ENCODE peak calls at places on chromosome 11, in six cellular contexts. One of them, this sample, is unnamed.

GRCh38 chr11:12813371-12814225 is 139.4 kb downstream of the TEAD1 start:
- DNase-seq in uterus: peak; percentile 81
- DNase-seq in fibroblast of lung: peak; percentile 81
- DNase-seq in heart left ventricle: peak; percentile 26
- DNase-seq in adrenal gland: no peak
- DNase-seq in coronary artery: no peak
- DNase-seq in this sample: no peak

GRCh38 chr11:32497951-32498350 is 62.6 kb upstream of the WT1 start:
- DNase-seq in heart left ventricle: no peak
- DNase-seq in adrenal gland: no peak
- DNase-seq in fibroblast of lung: no peak
- DNase-seq in coronary artery: no peak
- DNase-seq in uterus: peak; percentile 28
- DNase-seq in this sample: no peak

GRCh38 chr11:70566768-70567530 is 168.6 kb downstream of the CTTN start:
- DNase-seq in heart left ventricle: no peak
- DNase-seq in adrenal gland: no peak
- DNase-seq in uterus: no peak
- DNase-seq in coronary artery: no peak
- DNase-seq in fibroblast of lung: no peak
- DNase-seq in this sample: no peak

GRCh38 chr11:15826826-15827225 is 529.5 kb downstream of the SOX6 start:
- DNase-seq in adrenal gland: peak; percentile 28
- DNase-seq in heart left ventricle: peak; percentile 44
- DNase-seq in uterus: no peak
- DNase-seq in coronary artery: no peak
- DNase-seq in fibroblast of lung: no peak
- DNase-seq in this sample: peak; percentile 41

GRCh38 chr11:3158821-3159220 is 6.3 kb downstream of the OSBPL5 start:
- DNase-seq in coronary artery: no peak
- DNase-seq in adrenal gland: no peak
- DNase-seq in fibroblast of lung: no peak
- DNase-seq in uterus: no peak
- DNase-seq in heart left ventricle: no peak
- DNase-seq in this sample: no peak

GRCh38 chr11:69439651-69440464 is 41.6 kb upstream of the LINC01488 start:
- DNase-seq in heart left ventricle: no peak
- DNase-seq in fibroblast of lung: peak; percentile 27
- DNase-seq in coronary artery: no peak
- DNase-seq in uterus: no peak
- DNase-seq in adrenal gland: no peak
- DNase-seq in this sample: no peak

GRCh38 chr11:65403607-65404121 is 17.2 kb downstream of the FRMD8 start:
- DNase-seq in coronary artery: no peak
- DNase-seq in fibroblast of lung: no peak
- DNase-seq in heart left ventricle: no peak
- DNase-seq in adrenal gland: no peak
- DNase-seq in uterus: no peak
- DNase-seq in this sample: no peak

GRCh38 chr11:117064275-117064674 is 34.0 kb downstream of the SIK3 start:
- DNase-seq in fibroblast of lung: peak; percentile 71
- DNase-seq in adrenal gland: no peak
- DNase-seq in heart left ventricle: no peak
- DNase-seq in coronary artery: no peak
- DNase-seq in uterus: no peak
- DNase-seq in this sample: no peak

GRCh38 chr11:33692013-33692504 is 8.6 kb downstream of the C11orf91 start:
- DNase-seq in heart left ventricle: peak; percentile 66
- DNase-seq in adrenal gland: no peak
- DNase-seq in uterus: peak; percentile 82
- DNase-seq in fibroblast of lung: peak; percentile 97
- DNase-seq in coronary artery: peak; percentile 85
- DNase-seq in this sample: peak; percentile 59

GRCh38 chr11:7910389-7910788 is 20.7 kb downstream of the OR10A6 start:
- DNase-seq in heart left ventricle: no peak
- DNase-seq in coronary artery: no peak
- DNase-seq in adrenal gland: no peak
- DNase-seq in uterus: no peak
- DNase-seq in fibroblast of lung: peak; percentile 25
- DNase-seq in this sample: no peak

GRCh38 chr11:103091024-103091423 is 936 bp downstream of the DCUN1D5 start:
- DNase-seq in heart left ventricle: no peak
- DNase-seq in fibroblast of lung: peak; percentile 8
- DNase-seq in adrenal gland: no peak
- DNase-seq in uterus: no peak
- DNase-seq in coronary artery: no peak
- DNase-seq in this sample: no peak

GRCh38 chr11:132718711-132719641 is 813.3 kb downstream of the OPCML start:
- DNase-seq in heart left ventricle: no peak
- DNase-seq in coronary artery: no peak
- DNase-seq in uterus: no peak
- DNase-seq in adrenal gland: no peak
- DNase-seq in fibroblast of lung: peak; percentile 78
- DNase-seq in this sample: no peak

GRCh38 chr11:102807921-102808320 is 10.0 kb upstream of the MMP1 start:
- DNase-seq in coronary artery: no peak
- DNase-seq in fibroblast of lung: peak; percentile 43
- DNase-seq in adrenal gland: no peak
- DNase-seq in heart left ventricle: no peak
- DNase-seq in uterus: no peak
- DNase-seq in this sample: no peak

GRCh38 chr11:105206633-105207032 is 67.1 kb upstream of the CARD18 start:
- DNase-seq in heart left ventricle: no peak
- DNase-seq in coronary artery: no peak
- DNase-seq in adrenal gland: no peak
- DNase-seq in fibroblast of lung: peak; percentile 2
- DNase-seq in uterus: no peak
- DNase-seq in this sample: no peak

GRCh38 chr11:123187670-123188507 is 7.2 kb downstream of the CLMP start:
- DNase-seq in heart left ventricle: no peak
- DNase-seq in adrenal gland: no peak
- DNase-seq in coronary artery: no peak
- DNase-seq in fibroblast of lung: peak; percentile 71
- DNase-seq in uterus: no peak
- DNase-seq in this sample: no peak

GRCh38 chr11:15650105-15650938 is 535.6 kb downstream of the INSC start:
- DNase-seq in adrenal gland: peak; percentile 94
- DNase-seq in heart left ventricle: peak; percentile 95
- DNase-seq in fibroblast of lung: peak; percentile 87
- DNase-seq in uterus: peak; percentile 86
- DNase-seq in coronary artery: peak; percentile 94
- DNase-seq in this sample: peak; percentile 98

GRCh38 chr11:40274017-40274416 is 1185.4 kb downstream of the LRRC4C start:
- DNase-seq in fibroblast of lung: peak; percentile 97
- DNase-seq in coronary artery: no peak
- DNase-seq in heart left ventricle: no peak
- DNase-seq in uterus: no peak
- DNase-seq in adrenal gland: no peak
- DNase-seq in this sample: no peak

GRCh38 chr11:119029340-119030028 is 1.2 kb downstream of the SLC37A4 start:
- DNase-seq in adrenal gland: no peak
- DNase-seq in heart left ventricle: peak; percentile 36
- DNase-seq in uterus: no peak
- DNase-seq in coronary artery: no peak
- DNase-seq in fibroblast of lung: no peak
- DNase-seq in this sample: peak; percentile 50

GRCh38 chr11:134661660-134662059 is 249.6 kb upstream of the B3GAT1 start:
- DNase-seq in coronary artery: no peak
- DNase-seq in uterus: no peak
- DNase-seq in heart left ventricle: no peak
- DNase-seq in fibroblast of lung: no peak
- DNase-seq in adrenal gland: peak; percentile 3
- DNase-seq in this sample: no peak

GRCh38 chr11:111069076-111069475 is 176.4 kb upstream of the POU2AF2 start:
- DNase-seq in coronary artery: no peak
- DNase-seq in adrenal gland: no peak
- DNase-seq in uterus: no peak
- DNase-seq in heart left ventricle: no peak
- DNase-seq in fibroblast of lung: peak; percentile 36
- DNase-seq in this sample: no peak

GRCh38 chr11:19846654-19847330 is 134.2 kb downstream of the NAV2 start:
- DNase-seq in uterus: peak; percentile 24
- DNase-seq in heart left ventricle: peak; percentile 35
- DNase-seq in fibroblast of lung: peak; percentile 31
- DNase-seq in adrenal gland: no peak
- DNase-seq in coronary artery: peak; percentile 80
- DNase-seq in this sample: no peak

GRCh38 chr11:20013346-20014066 is 146.8 kb downstream of the DBX1 start:
- DNase-seq in fibroblast of lung: peak; percentile 38
- DNase-seq in heart left ventricle: no peak
- DNase-seq in uterus: no peak
- DNase-seq in coronary artery: no peak
- DNase-seq in adrenal gland: no peak
- DNase-seq in this sample: no peak

GRCh38 chr11:111932605-111932938 is 4.6 kb upstream of the DIXDC1 start:
- DNase-seq in heart left ventricle: no peak
- DNase-seq in coronary artery: no peak
- DNase-seq in adrenal gland: no peak
- DNase-seq in uterus: no peak
- DNase-seq in fibroblast of lung: no peak
- DNase-seq in this sample: no peak

GRCh38 chr11:120208012-120208441 is 2.8 kb upstream of the OAF start:
- DNase-seq in adrenal gland: peak; percentile 64
- DNase-seq in heart left ventricle: no peak
- DNase-seq in fibroblast of lung: no peak
- DNase-seq in coronary artery: no peak
- DNase-seq in uterus: no peak
- DNase-seq in this sample: no peak
- H3K27ac ChIP-seq in adrenal gland: peak overlapping the region; percentile 85
- H3K27ac ChIP-seq in heart left ventricle: no peak overlapping the region
- H3K27ac ChIP-seq in fibroblast of lung: no peak overlapping the region
- H3K27ac ChIP-seq in coronary artery: peak overlapping the region; percentile 83
- H3K27ac ChIP-seq in uterus: peak overlapping the region; percentile 82
- H3K27ac ChIP-seq in this sample: peak overlapping the region; percentile 63

GRCh38 chr11:130165601-130166456 is 6.2 kb downstream of the ST14 start:
- DNase-seq in uterus: no peak
- DNase-seq in adrenal gland: no peak
- DNase-seq in coronary artery: peak; percentile 29
- DNase-seq in fibroblast of lung: no peak
- DNase-seq in heart left ventricle: no peak
- DNase-seq in this sample: no peak
- H3K27ac ChIP-seq in uterus: no peak overlapping the region
- H3K27ac ChIP-seq in adrenal gland: peak overlapping the region; percentile 56
- H3K27ac ChIP-seq in coronary artery: no peak overlapping the region
- H3K27ac ChIP-seq in fibroblast of lung: no peak overlapping the region
- H3K27ac ChIP-seq in heart left ventricle: no peak overlapping the region
- H3K27ac ChIP-seq in this sample: peak overlapping the region; percentile 58

GRCh38 chr11:73173755-73174494 is 31.8 kb upstream of the FCHSD2 start:
- DNase-seq in heart left ventricle: peak; percentile 77
- DNase-seq in fibroblast of lung: no peak
- DNase-seq in coronary artery: peak; percentile 93
- DNase-seq in uterus: peak; percentile 35
- DNase-seq in adrenal gland: no peak
- DNase-seq in this sample: peak; percentile 10
- H3K27ac ChIP-seq in heart left ventricle: peak overlapping the region; percentile 92
- H3K27ac ChIP-seq in fibroblast of lung: no peak overlapping the region
- H3K27ac ChIP-seq in coronary artery: peak overlapping the region; percentile 79
- H3K27ac ChIP-seq in uterus: no peak overlapping the region
- H3K27ac ChIP-seq in adrenal gland: no peak overlapping the region
- H3K27ac ChIP-seq in this sample: no peak overlapping the region

GRCh38 chr11:96342131-96342970 is 644 bp downstream of the MAML2 start:
- DNase-seq in coronary artery: no peak
- DNase-seq in uterus: no peak
- DNase-seq in fibroblast of lung: peak; percentile 55
- DNase-seq in heart left ventricle: no peak
- DNase-seq in adrenal gland: no peak
- DNase-seq in this sample: no peak

GRCh38 chr11:96339704-96340554 is 3.1 kb downstream of the MAML2 start:
- DNase-seq in adrenal gland: no peak
- DNase-seq in fibroblast of lung: peak; percentile 72
- DNase-seq in coronary artery: no peak
- DNase-seq in heart left ventricle: no peak
- DNase-seq in uterus: no peak
- DNase-seq in this sample: no peak

GRCh38 chr11:96340555-96340885 is 2.5 kb downstream of the MAML2 start:
- DNase-seq in adrenal gland: no peak
- DNase-seq in fibroblast of lung: peak; percentile 60
- DNase-seq in coronary artery: no peak
- DNase-seq in heart left ventricle: no peak
- DNase-seq in uterus: no peak
- DNase-seq in this sample: no peak

GRCh38 chr11:96341237-96342130 is 1.5 kb downstream of the MAML2 start:
- DNase-seq in heart left ventricle: peak; percentile 61
- DNase-seq in uterus: peak; percentile 52
- DNase-seq in adrenal gland: peak; percentile 45
- DNase-seq in fibroblast of lung: peak; percentile 45
- DNase-seq in coronary artery: peak; percentile 78
- DNase-seq in this sample: peak; percentile 82

DNA sequence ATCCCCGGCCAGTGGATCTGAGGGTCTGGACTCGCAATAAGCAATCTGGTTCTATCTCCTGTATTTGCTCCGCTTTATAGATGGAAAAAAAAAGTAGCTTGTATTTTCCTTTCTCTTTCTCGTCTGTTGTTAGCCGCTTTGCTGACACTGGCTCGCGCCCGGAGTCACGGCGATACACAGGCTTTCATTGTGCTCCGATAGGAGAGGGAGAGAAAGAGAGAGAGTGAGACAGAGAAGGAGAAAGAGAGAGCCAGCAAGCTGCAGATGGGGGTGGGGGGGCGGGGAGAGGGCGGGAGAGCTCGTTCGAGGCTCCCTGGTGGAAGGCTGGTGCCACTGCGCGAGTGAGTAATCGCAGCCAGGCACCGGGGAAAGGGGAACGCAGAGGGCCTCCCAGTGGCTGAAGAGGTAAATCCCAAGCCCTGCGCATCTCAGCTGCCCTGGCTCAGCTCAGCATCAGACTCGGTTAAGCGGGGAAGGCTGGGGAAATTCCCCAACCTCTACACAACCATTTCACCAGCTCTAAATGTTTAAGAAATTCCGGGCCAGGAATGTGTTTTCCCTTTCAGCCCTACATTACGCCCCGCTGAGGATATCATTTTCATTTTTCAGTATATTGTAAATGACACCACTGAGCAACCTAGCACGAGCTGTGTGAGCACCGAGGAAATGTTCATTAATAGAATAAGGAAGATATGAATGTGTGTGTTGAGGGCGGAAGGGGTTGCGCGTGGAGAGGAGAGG is at the start of gene MAML2:
- DNase-seq in heart left ventricle: peak; percentile 92
- DNase-seq in uterus: peak; percentile 93
- DNase-seq in adrenal gland: peak; percentile 91
- DNase-seq in fibroblast of lung: peak; percentile 91
- DNase-seq in coronary artery: peak; percentile 97
- DNase-seq in this sample: peak; percentile 97
- H3K27ac ChIP-seq in heart left ventricle: peak within 1 kb of the TSS; percentile 80
- H3K27ac ChIP-seq in uterus: peak within 1 kb of the TSS; percentile 84
- H3K27ac ChIP-seq in adrenal gland: peak within 1 kb of the TSS; percentile 78
- H3K27ac ChIP-seq in fibroblast of lung: peak within 1 kb of the TSS; percentile 89
- H3K27ac ChIP-seq in coronary artery: peak within 1 kb of the TSS; percentile 95
- H3K27ac ChIP-seq in this sample: peak within 1 kb of the TSS; percentile 88

This sample was measured in left lung.